ENCODE peak calls at places on chromosomes 4 and X, in nine cellular contexts. A is tibial artery, G is GM23248, M is AG09309, Y is hepatocyte, B is cardiac muscle cell, Z is right cardiac atrium, O is dorsolateral prefrontal cortex, N is adipocyte. J is an unnamed sample.
A peak's percentile ranks its signal among the peaks of the same experiment; 100 is the strongest.

GRCh38 chr4:61427099-61427817 is 227.1 kb downstream of the ADGRL3 start:
- DNase-seq in A (no peak), G (no peak), M (no peak), Y (no peak), B (no peak), Z (no peak), O (no peak), N (no peak), J (no peak)

GRCh38 chr4:5044341-5044740 is 6.9 kb upstream of the STK32B start:
- DNase-seq in A (no peak), G (no peak), M (no peak), Y (no peak), B (no peak), Z (no peak), O (no peak), N (no peak), J (no peak)

GRCh38 chr4:125387770-125388169 is 73.0 kb downstream of the FAT4 start:
- DNase-seq in A (no peak), G (peak; percentile 39), M (no peak), Y (no peak), B (no peak), Z (no peak), O (no peak), N (peak; percentile 10), J (no peak)

GRCh38 chr4:184420881-184421416 is 53.4 kb downstream of the IRF2 start:
- DNase-seq in A (no peak), G (no peak), M (no peak), Y (no peak), B (no peak), Z (no peak), O (no peak), N (no peak), J (no peak)

GRCh38 chr4:98232202-98232601 is 29.0 kb upstream of the RAP1GDS1 start:
- DNase-seq in A (no peak), G (peak; percentile 26), M (no peak), Y (no peak), B (no peak), Z (no peak), O (no peak), N (no peak), J (no peak)

GRCh38 chr4:145097331-145097820 is 620 bp downstream of the ANAPC10 start:
- DNase-seq in A (no peak), G (no peak), M (no peak), Y (no peak), B (no peak), Z (no peak), O (no peak), N (no peak), J (no peak)

GRCh38 chr4:166143227-166143626 is 270.2 kb downstream of the TLL1 start:
- DNase-seq in A (no peak), G (peak; percentile 27), M (peak; percentile 43), Y (no peak), B (no peak), Z (no peak), O (no peak), N (no peak), J (no peak)

GRCh38 chr4:99868126-99868596 is 26.1 kb downstream of the LAMTOR3 start:
- DNase-seq in A (no peak), G (peak; percentile 88), M (peak; percentile 49), Y (peak; percentile 14), B (peak; percentile 3), Z (no peak), O (no peak), N (peak; percentile 93), J (no peak)

GRCh38 chr4:140176735-140177134 is 22.8 kb upstream of the MAML3 start:
- DNase-seq in A (no peak), G (peak; percentile 52), M (no peak), Y (no peak), B (no peak), Z (no peak), O (no peak), N (no peak), J (no peak)

GRCh38 chrX:30971761-30972603 is 82.9 kb upstream of the TAB3 start:
- DNase-seq in A (no peak), G (peak; percentile 66), M (peak; percentile 11), Y (peak; percentile 65), B (peak; percentile 75), Z (no peak), O (no peak), N (peak; percentile 63), J (no peak)

GRCh38 chr4:95283320-95283719 is 265.5 kb downstream of the UNC5C start:
- DNase-seq in A (no peak), G (no peak), M (no peak), Y (peak; percentile 5), B (peak; percentile 15), Z (no peak), O (no peak), N (no peak), J (no peak)

GRCh38 chr4:127309360-127310095 is 323.2 kb upstream of the INTU start:
- DNase-seq in A (peak; percentile 32), G (peak; percentile 43), M (no peak), Y (no peak), B (no peak), Z (no peak), O (no peak), N (peak; percentile 19), J (no peak)

GRCh38 chrX:20067709-20068315 is 48.9 kb downstream of the MAP7D2 start:
- DNase-seq in A (peak; percentile 69), G (peak; percentile 90), M (peak; percentile 69), Y (peak; percentile 64), B (no peak), Z (peak; percentile 76), O (peak; percentile 42), N (peak; percentile 89), J (no peak)

GRCh38 chr4:71270901-71271300 is 67.9 kb upstream of the SLC4A4 start:
- DNase-seq in A (no peak), G (peak; percentile 47), M (no peak), Y (peak; percentile 46), B (peak; percentile 55), Z (no peak), O (no peak), N (no peak), J (no peak)

GRCh38 chrX:150942958-150943594 is 40.1 kb upstream of the HMGB3 start:
- DNase-seq in A (no peak), G (peak; percentile 5), M (no peak), Y (no peak), B (peak; percentile 16), Z (no peak), O (no peak), N (no peak), J (peak; percentile 58)

GRCh38 chr4:186845137-186845842 is 121.6 kb upstream of the FAT1 start:
- DNase-seq in A (peak; percentile 47), G (peak; percentile 87), M (peak; percentile 83), Y (peak; percentile 59), B (no peak), Z (peak; percentile 16), O (no peak), N (peak; percentile 75), J (no peak)

DNA sequence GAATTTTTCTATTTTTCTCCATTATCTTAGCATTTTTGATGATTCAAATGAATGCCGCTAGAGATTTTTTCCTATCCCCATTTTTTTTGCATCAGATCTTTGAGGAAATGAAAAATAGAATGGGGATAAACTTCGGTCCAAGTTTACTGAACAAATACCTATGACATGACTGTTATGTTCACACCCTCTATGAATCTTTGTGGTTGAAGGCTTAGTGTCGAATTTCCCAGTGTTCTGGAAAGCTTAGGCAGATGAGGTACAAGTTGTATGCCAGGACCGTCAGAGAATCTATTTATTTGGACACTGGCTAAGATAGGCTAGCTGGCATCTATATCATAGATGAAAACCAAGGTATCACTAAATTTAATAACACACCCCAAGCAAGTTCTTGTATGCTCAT is 123.4 kb downstream of the SPCS3 start:
- DNase-seq in A (no peak), G (peak; percentile 92), M (peak; percentile 93), Y (no peak), B (no peak), Z (no peak), O (no peak), N (peak; percentile 85), J (no peak)
- H3K4me3 ChIP-seq in A (no peak overlapping the region), G (peak overlapping the region; percentile 33), M (no peak overlapping the region), Y (no peak overlapping the region), B (no peak overlapping the region), Z (no peak overlapping the region), O (no peak overlapping the region), N (no peak overlapping the region), J (no peak overlapping the region)

GRCh38 chr4:162349395-162349794 is 185.6 kb upstream of the FSTL5 start:
- DNase-seq in A (no peak), G (no peak), M (no peak), Y (no peak), B (no peak), Z (no peak), O (no peak), N (no peak), J (no peak)
- H3K4me3 ChIP-seq in A (no peak overlapping the region), G (no peak overlapping the region), M (no peak overlapping the region), Y (no peak overlapping the region), B (no peak overlapping the region), Z (no peak overlapping the region), O (no peak overlapping the region), N (no peak overlapping the region), J (no peak overlapping the region)

GRCh38 chrX:23901065-23901464 is 6.7 kb downstream of the APOO start:
- DNase-seq in A (no peak), G (peak; percentile 84), M (no peak), Y (peak; percentile 58), B (no peak), Z (no peak), O (no peak), N (peak; percentile 41), J (no peak)

GRCh38 chrX:23900220-23900797 is 7.4 kb downstream of the APOO start:
- DNase-seq in A (peak; percentile 25), G (peak; percentile 39), M (no peak), Y (no peak), B (no peak), Z (no peak), O (no peak), N (no peak), J (no peak)

GRCh38 chrX:23904096-23904495 is 3.6 kb downstream of the APOO start:
- DNase-seq in A (no peak), G (no peak), M (no peak), Y (no peak), B (no peak), Z (no peak), O (no peak), N (no peak), J (no peak)

GRCh38 chrX:23902419-23902818 is 5.3 kb downstream of the APOO start:
- DNase-seq in A (no peak), G (peak; percentile 72), M (no peak), Y (peak; percentile 78), B (peak; percentile 67), Z (no peak), O (no peak), N (peak; percentile 80), J (no peak)

DNA sequence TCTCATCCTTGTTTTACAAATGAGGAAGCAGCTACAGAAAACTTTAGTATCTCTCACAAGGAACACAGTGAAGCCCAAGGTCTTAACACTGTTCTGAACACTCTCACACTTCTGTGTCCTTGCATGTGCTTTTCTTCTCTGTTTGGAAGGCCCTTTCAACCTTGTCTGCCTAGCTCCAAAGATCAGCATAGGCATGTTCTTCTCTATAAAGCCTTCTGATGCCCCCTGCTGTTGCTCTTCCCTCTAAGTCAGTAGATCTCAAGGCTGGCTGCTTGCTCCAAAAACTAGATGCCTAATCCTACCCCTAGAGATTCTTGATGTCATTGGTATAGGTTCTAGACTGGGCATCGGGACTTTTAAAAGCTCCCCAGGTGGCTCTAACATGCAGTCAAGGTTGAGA is 5.9 kb downstream of the APOO start:
- DNase-seq in A (peak; percentile 48), G (peak; percentile 84), M (no peak), Y (peak; percentile 90), B (peak; percentile 87), Z (peak; percentile 27), O (no peak), N (peak; percentile 82), J (no peak)
- H3K4me3 ChIP-seq in A (peak overlapping the region; percentile 22), G (peak overlapping the region; percentile 45), M (no peak overlapping the region), Y (no peak overlapping the region), B (no peak overlapping the region), Z (peak overlapping the region; percentile 18), O (no peak overlapping the region), N (peak overlapping the region; percentile 25), J (no peak overlapping the region)

GRCh38 chr4:183348706-183349659 is 26.8 kb upstream of the CLDN24 start:
- DNase-seq in A (no peak), G (peak; percentile 97), M (peak; percentile 95), Y (no peak), B (no peak), Z (no peak), O (no peak), N (peak; percentile 78), J (peak; percentile 31)
- H3K4me3 ChIP-seq in A (no peak overlapping the region), G (peak overlapping the region; percentile 70), M (peak overlapping the region; percentile 9), Y (no peak overlapping the region), B (no peak overlapping the region), Z (no peak overlapping the region), O (no peak overlapping the region), N (no peak overlapping the region), J (no peak overlapping the region)